ENCODE peak calls at places on chromosomes 5 and 9, in six cellular contexts. N is astrocyte of the spinal cord, S is cardiac fibroblast, X is fibroblast of mammary gland, O is GM23338, P is pancreas. Z is an unnamed sample.

GRCh38 chr5:166004006-166004405 is 2287.4 kb upstream of the WWC1 start:
- DNase-seq in N (no peak), S (no peak), X (no peak), O (no peak), P (no peak), Z (no peak)

GRCh38 chr5:122142480-122142879 is 13.1 kb downstream of the ZNF474 start:
- DNase-seq in N (peak; percentile 90), S (peak; percentile 86), X (peak; percentile 85), O (no peak), P (no peak), Z (no peak)

GRCh38 chr5:42429694-42430093 is 6.5 kb downstream of the GHR start:
- DNase-seq in N (no peak), S (no peak), X (peak; percentile 15), O (no peak), P (no peak), Z (no peak)

GRCh38 chr9:137294091-137294683 is 7.9 kb downstream of the NRARP start:
- DNase-seq in N (peak; percentile 40), S (peak; percentile 78), X (peak; percentile 63), O (peak; percentile 81), P (peak; percentile 85), Z (peak; percentile 72)

GRCh38 chr5:122192883-122193496 is 63.6 kb downstream of the ZNF474 start:
- DNase-seq in N (peak; percentile 78), S (peak; percentile 81), X (peak; percentile 75), O (peak; percentile 81), P (no peak), Z (peak; percentile 76)

GRCh38 chr9:89532478-89532877 is 34.6 kb upstream of the SEMA4D start:
- DNase-seq in N (no peak), S (no peak), X (no peak), O (no peak), P (no peak), Z (no peak)

GRCh38 chr9:84136119-84136868 is 155.7 kb downstream of the RMI1 start:
- DNase-seq in N (peak; percentile 68), S (peak; percentile 69), X (peak; percentile 67), O (no peak), P (no peak), Z (peak; percentile 22)

GRCh38 chr9:95171001-95171400 is 146.5 kb downstream of the FANCC start:
- DNase-seq in N (peak; percentile 65), S (peak; percentile 72), X (peak; percentile 45), O (peak; percentile 13), P (no peak), Z (peak; percentile 43)

GRCh38 chr9:121884057-121884512 is 209.0 kb downstream of the TTLL11 start:
- DNase-seq in N (peak; percentile 55), S (no peak), X (no peak), O (peak; percentile 87), P (no peak), Z (no peak)

GRCh38 chr5:149775785-149776184 is 45.7 kb downstream of the PPARGC1B start:
- DNase-seq in N (no peak), S (peak; percentile 40), X (peak; percentile 40), O (peak; percentile 73), P (no peak), Z (peak; percentile 52)

GRCh38 chr5:52139888-52140580 is 647.7 kb upstream of the ITGA1 start:
- DNase-seq in N (no peak), S (no peak), X (no peak), O (no peak), P (no peak), Z (no peak)

GRCh38 chr9:137578518-137579258 is at the start of gene DPH7:
- DNase-seq in N (peak; percentile 90), S (peak; percentile 90), X (peak; percentile 85), O (peak; percentile 97), P (peak; percentile 93), Z (peak; percentile 90)

GRCh38 chr5:95471447-95471846 is 80.3 kb downstream of the FAM81B start:
- DNase-seq in N (no peak), S (no peak), X (no peak), O (no peak), P (no peak), Z (no peak)

GRCh38 chr5:104598285-104598684 is 1035.7 kb upstream of the NUDT12 start:
- DNase-seq in N (no peak), S (no peak), X (no peak), O (no peak), P (no peak), Z (peak; percentile 2)

GRCh38 chr5:80370394-80370793 is 37.5 kb upstream of the ZFYVE16 start:
- DNase-seq in N (no peak), S (no peak), X (no peak), O (no peak), P (no peak), Z (no peak)

GRCh38 chr5:124524552-124525232 is 221.7 kb downstream of the ZNF608 start:
- DNase-seq in N (no peak), S (no peak), X (no peak), O (no peak), P (no peak), Z (no peak)

GRCh38 chr5:177369050-177369912 is 11.6 kb downstream of the RGS14 start:
- DNase-seq in N (no peak), S (peak; percentile 25), X (peak; percentile 30), O (peak; percentile 76), P (peak; percentile 50), Z (no peak)

GRCh38 chr5:171666815-171667214 is 118.8 kb upstream of the SMIM23 start:
- DNase-seq in N (no peak), S (no peak), X (no peak), O (no peak), P (no peak), Z (no peak)

GRCh38 chr5:1644810-1645571 is 121.2 kb upstream of the LPCAT1 start:
- DNase-seq in N (peak; percentile 74), S (peak; percentile 90), X (peak; percentile 91), O (peak; percentile 95), P (peak; percentile 68), Z (peak; percentile 82)

GRCh38 chr5:134555889-134556311 is 30.4 kb downstream of the JADE2 start:
- DNase-seq in N (peak; percentile 72), S (peak; percentile 62), X (peak; percentile 54), O (peak; percentile 75), P (no peak), Z (peak; percentile 82)

GRCh38 chr5:31270396-31270795 is 76.9 kb downstream of the CDH6 start:
- DNase-seq in N (peak; percentile 13), S (peak; percentile 45), X (peak; percentile 8), O (peak; percentile 74), P (no peak), Z (no peak)
- H3K4me3 ChIP-seq in N (no peak overlapping the region), S (no peak overlapping the region), X (no peak overlapping the region), O (no peak overlapping the region), P (no peak overlapping the region), Z (no peak overlapping the region)

DNA sequence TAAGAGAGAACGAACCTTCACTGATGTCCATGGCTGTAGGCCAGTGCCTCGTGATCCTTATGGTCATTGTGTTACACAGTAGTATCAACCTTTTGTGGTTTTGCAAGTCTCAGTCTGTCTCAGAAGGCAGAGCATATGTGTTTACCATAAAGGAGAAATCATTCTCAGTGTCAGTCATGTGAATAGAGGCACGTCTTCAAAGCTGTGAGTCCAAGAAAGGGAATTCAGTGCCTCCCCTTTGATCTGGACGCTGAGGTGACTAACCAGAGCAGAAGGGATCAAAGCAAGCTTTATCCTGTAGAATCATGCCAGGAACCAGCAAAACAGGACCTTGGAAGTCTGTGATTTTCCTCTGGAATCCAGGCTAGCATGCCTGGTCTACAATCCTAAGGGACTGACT is 433.9 kb downstream of the DNAH5 start:
- DNase-seq in N (no peak), S (no peak), X (no peak), O (no peak), P (no peak), Z (no peak)
- TF ChIP-seq CTCF in N (no peak), S (no peak), X (no peak), O (no peak), P (no peak), Z (no peak)

DNA sequence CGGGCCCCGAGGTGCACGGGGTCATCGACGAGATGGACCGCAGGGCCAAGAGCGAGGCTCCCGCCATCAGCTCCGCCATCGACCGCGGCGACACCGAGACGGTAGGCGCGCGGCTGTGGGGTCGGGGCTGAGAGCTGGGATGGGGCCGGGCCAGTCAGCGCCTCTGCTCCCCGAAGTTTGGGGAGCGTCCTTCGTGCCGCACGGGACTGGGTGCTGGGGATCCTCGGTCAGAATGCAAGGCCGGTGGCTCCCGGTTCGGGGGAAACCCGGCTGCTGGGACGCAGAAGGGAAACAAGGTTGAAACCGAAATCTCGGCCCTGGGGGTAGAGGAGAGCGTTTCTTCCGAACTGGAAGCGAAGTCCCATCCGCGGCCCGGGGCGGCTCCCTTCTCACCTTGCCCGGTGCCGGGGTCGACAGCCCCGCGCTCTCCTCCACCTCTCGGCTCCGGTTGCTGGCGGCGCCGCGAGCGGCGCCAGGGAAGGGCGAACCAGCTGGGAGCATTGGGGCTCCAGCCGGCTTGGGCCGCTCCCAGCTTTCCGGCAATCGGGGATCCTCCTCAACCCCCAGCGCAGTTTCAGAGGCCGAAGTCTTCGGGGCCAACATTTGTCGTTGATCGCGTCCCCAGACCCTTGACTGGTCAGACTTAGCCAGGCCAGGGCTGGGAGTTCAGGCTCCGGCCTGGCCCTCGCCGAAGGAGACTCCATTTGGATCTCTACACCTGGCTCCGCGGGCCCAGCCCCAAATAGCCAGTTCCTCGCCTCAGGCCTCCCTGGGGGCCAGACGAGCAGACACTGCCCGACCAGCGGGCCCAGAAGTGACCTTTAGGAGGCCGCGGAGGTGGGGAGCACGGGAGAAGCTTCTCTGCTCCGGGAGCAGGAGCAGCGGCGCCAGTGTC is 1.0 kb downstream of the LHX2 start:
- DNase-seq in N (no peak), S (no peak), X (no peak), O (peak; percentile 59), P (no peak), Z (no peak)
- H3K4me3 ChIP-seq in N (no peak overlapping the region), S (peak overlapping the region; percentile 29), X (no peak overlapping the region), O (peak overlapping the region; percentile 58), P (no peak overlapping the region), Z (no peak overlapping the region)

DNA sequence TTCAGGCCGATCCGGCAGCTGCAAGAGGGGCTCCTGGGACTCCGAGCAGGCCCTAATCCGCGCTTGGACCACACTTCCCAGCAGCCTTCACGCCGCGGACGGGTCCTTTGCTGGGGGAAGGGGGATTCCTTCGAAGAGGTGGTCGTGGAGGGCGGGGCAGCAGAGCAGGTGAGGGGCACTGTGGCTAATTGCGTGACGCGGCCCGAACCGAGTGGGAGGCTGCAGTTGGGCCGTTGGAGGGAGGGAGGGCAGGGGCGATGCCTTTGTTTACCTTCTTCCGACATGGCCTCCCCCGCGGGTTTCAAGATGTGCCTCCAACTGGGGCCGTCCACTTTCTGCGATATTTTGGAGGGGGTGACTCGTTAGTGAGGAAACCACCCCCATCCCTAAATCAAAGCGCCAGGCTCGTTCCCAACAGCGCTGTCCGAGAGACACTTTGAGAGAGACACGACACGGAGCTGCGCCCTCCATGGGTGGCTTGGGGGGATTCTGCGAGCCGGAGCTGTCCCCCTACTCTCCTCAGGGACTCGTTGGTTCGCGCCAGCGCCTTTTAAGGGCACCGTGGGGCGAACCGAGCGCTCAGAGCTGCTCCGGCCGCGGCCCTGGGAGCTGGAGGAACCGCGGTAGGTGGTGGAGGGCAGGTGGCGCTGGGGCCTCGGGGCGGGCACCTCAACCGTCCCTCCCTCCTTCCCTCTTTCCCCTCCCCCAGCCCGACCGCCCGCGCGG is at the start of gene FAM53C:
- DNase-seq in N (peak; percentile 95), S (peak; percentile 95), X (peak; percentile 86), O (peak; percentile 93), P (peak; percentile 93), Z (peak; percentile 95)
- TF ChIP-seq CTCF in N (no peak), S (no peak), X (no peak), O (no peak), P (no peak), Z (no peak)

GRCh38 chr9:35517552-35518211 is 27.8 kb downstream of the RUSC2 start:
- DNase-seq in N (no peak), S (no peak), X (no peak), O (no peak), P (peak; percentile 32), Z (no peak)
- H3K4me3 ChIP-seq in N (no peak overlapping the region), S (no peak overlapping the region), X (no peak overlapping the region), O (no peak overlapping the region), P (no peak overlapping the region), Z (no peak overlapping the region)

GRCh38 chr9:7135735-7136134 is 378.0 kb downstream of the KDM4C start:
- DNase-seq in N (no peak), S (no peak), X (no peak), O (no peak), P (no peak), Z (no peak)
- TF ChIP-seq CTCF in N (no peak), S (no peak), X (no peak), O (no peak), P (no peak), Z (no peak)

Z was measured in fibroblast of villous mesenchyme.